ENCODE peak calls at places on chromosomes 4 and X, in seven cellular contexts. One of them, this sample, is unnamed.

GRCh38 chrX:140505421-140506337 is 810 bp upstream of the SOX3 start:
- DNase-seq in Caco-2: no peak
- DNase-seq in OCI-LY7: no peak
- DNase-seq in BJ: no peak
- DNase-seq in body of pancreas: no peak
- DNase-seq in AG10803: no peak
- DNase-seq in H9: peak
- DNase-seq in this sample: peak

GRCh38 chrX:103175944-103176753 is 38.8 kb upstream of the BEX4 start:
- DNase-seq in BJ: no peak
- DNase-seq in Caco-2: peak
- DNase-seq in AG10803: peak
- DNase-seq in OCI-LY7: peak
- DNase-seq in H9: peak
- DNase-seq in body of pancreas: peak
- DNase-seq in this sample: peak

GRCh38 chrX:110671068-110671803 is 124.4 kb downstream of the CHRDL1 start:
- DNase-seq in AG10803: no peak
- DNase-seq in Caco-2: no peak
- DNase-seq in OCI-LY7: no peak
- DNase-seq in H9: no peak
- DNase-seq in body of pancreas: no peak
- DNase-seq in BJ: no peak
- DNase-seq in this sample: no peak

GRCh38 chrX:135625995-135626394 is 87.4 kb upstream of the CT45A1 start:
- DNase-seq in OCI-LY7: no peak
- DNase-seq in AG10803: peak
- DNase-seq in BJ: no peak
- DNase-seq in body of pancreas: peak
- DNase-seq in Caco-2: no peak
- DNase-seq in H9: no peak
- DNase-seq in this sample: no peak

GRCh38 chrX:93791304-93791703 is 117.3 kb downstream of the FAM133A start:
- DNase-seq in Caco-2: no peak
- DNase-seq in OCI-LY7: no peak
- DNase-seq in AG10803: no peak
- DNase-seq in H9: no peak
- DNase-seq in BJ: no peak
- DNase-seq in body of pancreas: no peak
- DNase-seq in this sample: no peak

GRCh38 chr4:2462218-2462991 is 6.5 kb upstream of the RNF4 start:
- DNase-seq in OCI-LY7: peak
- DNase-seq in AG10803: peak
- DNase-seq in body of pancreas: peak
- DNase-seq in BJ: no peak
- DNase-seq in Caco-2: no peak
- DNase-seq in H9: peak
- DNase-seq in this sample: peak

GRCh38 chrX:150934453-150934852 is 36.0 kb upstream of the CD99L2 start:
- DNase-seq in body of pancreas: no peak
- DNase-seq in AG10803: peak
- DNase-seq in OCI-LY7: no peak
- DNase-seq in H9: peak
- DNase-seq in BJ: peak
- DNase-seq in Caco-2: no peak
- DNase-seq in this sample: no peak

GRCh38 chrX:115318139-115318538 is 28.6 kb downstream of the LUZP4 start:
- DNase-seq in Caco-2: no peak
- DNase-seq in H9: peak
- DNase-seq in BJ: no peak
- DNase-seq in AG10803: no peak
- DNase-seq in OCI-LY7: no peak
- DNase-seq in body of pancreas: no peak
- DNase-seq in this sample: no peak

GRCh38 chr4:80183196-80184052 is 13.9 kb upstream of the PRDM8 start:
- DNase-seq in AG10803: no peak
- DNase-seq in H9: peak
- DNase-seq in OCI-LY7: no peak
- DNase-seq in Caco-2: no peak
- DNase-seq in BJ: no peak
- DNase-seq in body of pancreas: no peak
- DNase-seq in this sample: no peak

GRCh38 chr4:19486400-19486799 is 765.3 kb upstream of the SLIT2 start:
- DNase-seq in OCI-LY7: peak
- DNase-seq in Caco-2: no peak
- DNase-seq in H9: no peak
- DNase-seq in AG10803: no peak
- DNase-seq in BJ: no peak
- DNase-seq in body of pancreas: no peak
- DNase-seq in this sample: no peak

GRCh38 chrX:22666441-22666840 is 333.3 kb upstream of the DDX53 start:
- DNase-seq in AG10803: no peak
- DNase-seq in body of pancreas: no peak
- DNase-seq in H9: peak
- DNase-seq in Caco-2: no peak
- DNase-seq in BJ: no peak
- DNase-seq in OCI-LY7: peak
- DNase-seq in this sample: peak

DNA sequence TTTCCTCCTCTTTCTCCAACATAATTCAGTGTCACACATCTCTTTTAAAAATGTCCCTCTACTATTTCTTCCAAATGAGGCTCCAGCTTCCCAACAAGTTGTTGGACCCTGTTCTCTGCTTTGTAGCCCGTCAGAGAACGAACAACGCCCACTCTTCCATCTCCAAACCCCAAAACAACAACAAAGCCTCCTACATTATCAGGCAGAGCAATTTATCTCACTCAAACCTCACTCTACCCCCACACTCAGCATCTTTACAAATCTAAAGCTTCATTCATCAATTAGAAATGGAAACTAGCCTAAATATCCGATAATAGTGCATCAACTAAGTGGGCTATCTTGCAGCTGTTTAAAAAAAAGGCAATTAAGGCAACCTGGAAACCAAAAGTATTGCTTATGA is 20.5 kb downstream of the SUPT20HL2 start:
- DNase-seq in BJ: no peak
- DNase-seq in AG10803: no peak
- DNase-seq in Caco-2: no peak
- DNase-seq in body of pancreas: no peak
- DNase-seq in OCI-LY7: no peak
- DNase-seq in H9: no peak
- DNase-seq in this sample: no peak
- TF ChIP-seq CTCF in BJ: no peak
- TF ChIP-seq CTCF in AG10803: no peak
- TF ChIP-seq CTCF in Caco-2: no peak
- TF ChIP-seq CTCF in body of pancreas: no peak
- TF ChIP-seq CTCF in OCI-LY7: no peak
- TF ChIP-seq CTCF in H9: no peak
- TF ChIP-seq CTCF in this sample: no peak

GRCh38 chr4:109332926-109333464 is 30.5 kb upstream of the COL25A1 start:
- DNase-seq in OCI-LY7: peak
- DNase-seq in AG10803: peak
- DNase-seq in H9: peak
- DNase-seq in BJ: no peak
- DNase-seq in Caco-2: no peak
- DNase-seq in body of pancreas: no peak
- DNase-seq in this sample: no peak
- TF ChIP-seq CTCF in OCI-LY7: peak
- TF ChIP-seq CTCF in AG10803: peak
- TF ChIP-seq CTCF in H9: peak
- TF ChIP-seq CTCF in BJ: peak
- TF ChIP-seq CTCF in Caco-2: peak
- TF ChIP-seq CTCF in body of pancreas: no peak
- TF ChIP-seq CTCF in this sample: peak

GRCh38 chr4:14693728-14694127 is 308.6 kb upstream of the CPEB2 start:
- DNase-seq in BJ: no peak
- DNase-seq in Caco-2: no peak
- DNase-seq in H9: no peak
- DNase-seq in OCI-LY7: no peak
- DNase-seq in body of pancreas: no peak
- DNase-seq in AG10803: no peak
- DNase-seq in this sample: no peak

GRCh38 chr4:14701389-14701788 is 300.9 kb upstream of the CPEB2 start:
- DNase-seq in BJ: no peak
- DNase-seq in body of pancreas: no peak
- DNase-seq in OCI-LY7: no peak
- DNase-seq in H9: no peak
- DNase-seq in Caco-2: no peak
- DNase-seq in AG10803: no peak
- DNase-seq in this sample: no peak

GRCh38 chr4:14700544-14700943 is 301.7 kb upstream of the CPEB2 start:
- DNase-seq in body of pancreas: peak
- DNase-seq in Caco-2: no peak
- DNase-seq in H9: no peak
- DNase-seq in BJ: no peak
- DNase-seq in AG10803: no peak
- DNase-seq in OCI-LY7: no peak
- DNase-seq in this sample: no peak

GRCh38 chr4:14700083-14700482 is 302.2 kb upstream of the CPEB2 start:
- DNase-seq in body of pancreas: no peak
- DNase-seq in OCI-LY7: no peak
- DNase-seq in Caco-2: no peak
- DNase-seq in H9: no peak
- DNase-seq in BJ: no peak
- DNase-seq in AG10803: no peak
- DNase-seq in this sample: no peak

GRCh38 chr4:14695411-14695810 is 306.9 kb upstream of the CPEB2 start:
- DNase-seq in H9: no peak
- DNase-seq in AG10803: no peak
- DNase-seq in OCI-LY7: no peak
- DNase-seq in Caco-2: no peak
- DNase-seq in BJ: no peak
- DNase-seq in body of pancreas: no peak
- DNase-seq in this sample: no peak
- TF ChIP-seq CTCF in H9: no peak
- TF ChIP-seq CTCF in AG10803: no peak
- TF ChIP-seq CTCF in OCI-LY7: no peak
- TF ChIP-seq CTCF in Caco-2: no peak
- TF ChIP-seq CTCF in BJ: no peak
- TF ChIP-seq CTCF in body of pancreas: no peak
- TF ChIP-seq CTCF in this sample: no peak

GRCh38 chrX:94908171-94908570 is 1234.2 kb downstream of the FAM133A start:
- DNase-seq in body of pancreas: no peak
- DNase-seq in H9: no peak
- DNase-seq in BJ: no peak
- DNase-seq in AG10803: no peak
- DNase-seq in Caco-2: no peak
- DNase-seq in OCI-LY7: no peak
- DNase-seq in this sample: no peak

GRCh38 chrX:94914235-94914634 is 1240.2 kb downstream of the FAM133A start:
- DNase-seq in H9: no peak
- DNase-seq in AG10803: no peak
- DNase-seq in body of pancreas: peak
- DNase-seq in OCI-LY7: no peak
- DNase-seq in BJ: no peak
- DNase-seq in Caco-2: no peak
- DNase-seq in this sample: no peak

DNA sequence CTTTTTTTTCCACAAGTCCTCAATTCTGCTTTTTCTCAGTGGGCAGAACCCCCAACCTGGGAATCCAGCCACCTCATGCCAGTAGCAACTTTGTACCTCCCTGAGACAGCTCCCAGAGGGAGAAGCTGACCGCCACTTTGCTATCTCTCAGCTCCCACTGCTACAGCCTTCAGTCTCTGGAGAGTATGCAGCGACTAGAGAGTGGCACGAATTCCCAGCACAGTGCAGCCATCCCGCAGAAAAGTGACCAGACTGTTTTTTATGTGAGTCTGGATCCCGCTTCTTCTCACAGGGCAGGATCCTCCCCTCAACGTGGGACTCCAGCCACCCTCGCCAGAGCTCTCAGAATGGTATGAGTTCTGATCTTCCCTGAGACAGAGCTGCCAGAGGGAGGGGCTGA is 1234.6 kb downstream of the FAM133A start:
- DNase-seq in BJ: no peak
- DNase-seq in H9: no peak
- DNase-seq in AG10803: no peak
- DNase-seq in OCI-LY7: no peak
- DNase-seq in Caco-2: no peak
- DNase-seq in body of pancreas: no peak
- DNase-seq in this sample: no peak
- TF ChIP-seq CTCF in BJ: no peak
- TF ChIP-seq CTCF in H9: no peak
- TF ChIP-seq CTCF in AG10803: no peak
- TF ChIP-seq CTCF in OCI-LY7: no peak
- TF ChIP-seq CTCF in Caco-2: no peak
- TF ChIP-seq CTCF in body of pancreas: no peak
- TF ChIP-seq CTCF in this sample: no peak

GRCh38 chrX:30489323-30489722 is 88.2 kb downstream of the TASL start:
- DNase-seq in OCI-LY7: no peak
- DNase-seq in BJ: no peak
- DNase-seq in AG10803: no peak
- DNase-seq in Caco-2: peak
- DNase-seq in H9: no peak
- DNase-seq in body of pancreas: no peak
- DNase-seq in this sample: no peak
- TF ChIP-seq CTCF in OCI-LY7: peak
- TF ChIP-seq CTCF in BJ: no peak
- TF ChIP-seq CTCF in AG10803: no peak
- TF ChIP-seq CTCF in Caco-2: no peak
- TF ChIP-seq CTCF in H9: peak
- TF ChIP-seq CTCF in body of pancreas: no peak
- TF ChIP-seq CTCF in this sample: no peak

DNA sequence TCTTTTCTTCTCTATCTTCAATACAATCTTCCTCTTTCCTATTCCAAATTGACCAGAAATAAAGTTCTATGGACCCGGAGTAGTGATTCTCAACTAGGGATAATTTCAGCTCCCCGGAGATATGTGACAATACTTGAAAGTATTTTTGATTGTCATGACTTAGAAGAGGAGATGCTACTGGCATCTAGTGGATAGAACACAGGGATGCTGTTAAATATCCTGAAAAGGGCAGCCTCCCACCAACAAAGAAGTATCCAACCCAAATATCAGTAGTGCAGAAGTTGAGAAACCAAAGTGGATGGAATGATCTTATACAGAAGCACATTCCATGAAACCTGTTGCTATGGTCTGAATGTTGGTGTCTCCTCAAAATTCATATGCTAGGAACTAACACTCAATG is 65.7 kb upstream of the NDST3 start:
- DNase-seq in OCI-LY7: no peak
- DNase-seq in AG10803: no peak
- DNase-seq in H9: no peak
- DNase-seq in Caco-2: no peak
- DNase-seq in BJ: no peak
- DNase-seq in body of pancreas: no peak
- DNase-seq in this sample: no peak
- TF ChIP-seq CTCF in OCI-LY7: no peak
- TF ChIP-seq CTCF in AG10803: no peak
- TF ChIP-seq CTCF in H9: peak
- TF ChIP-seq CTCF in Caco-2: no peak
- TF ChIP-seq CTCF in BJ: no peak
- TF ChIP-seq CTCF in body of pancreas: no peak
- TF ChIP-seq CTCF in this sample: no peak